ENCODE peak calls at places on chromosome 12, in five cellular contexts. One of them, this sample, is unnamed.

GRCh38 chr12:22467190-22467589 is 77.2 kb downstream of the C2CD5 start:
- DNase-seq in activated naive CD4-positive, alpha-beta T cell treated with anti-CD3 and anti-CD28 coated beads, Interleukin-2, amount 10 ng/mL, durations not matched to agents 7 days and 5 days: no peak
- DNase-seq in CD8-positive, alpha-beta T cell: no peak
- DNase-seq in iPS-NIHi11: no peak
- DNase-seq in stimulated activated CD4-positive, alpha-beta T cell treated with anti-CD3 and anti-CD28 coated beads, Interleukin-1b, Interleukin-23, amount 100 ng/mL, for 1 hour: no peak
- DNase-seq in this sample: no peak

GRCh38 chr12:28883406-28883997 is 265.6 kb upstream of the FAR2 start:
- DNase-seq in activated naive CD4-positive, alpha-beta T cell treated with anti-CD3 and anti-CD28 coated beads, Interleukin-2, amount 10 ng/mL, durations not matched to agents 7 days and 5 days: no peak
- DNase-seq in CD8-positive, alpha-beta T cell: no peak
- DNase-seq in iPS-NIHi11: no peak
- DNase-seq in stimulated activated CD4-positive, alpha-beta T cell treated with anti-CD3 and anti-CD28 coated beads, Interleukin-1b, Interleukin-23, amount 100 ng/mL, for 1 hour: no peak
- DNase-seq in this sample: no peak

GRCh38 chr12:54463484-54463883 is 9.9 kb downstream of the GTSF1 start:
- DNase-seq in activated naive CD4-positive, alpha-beta T cell treated with anti-CD3 and anti-CD28 coated beads, Interleukin-2, amount 10 ng/mL, durations not matched to agents 7 days and 5 days: no peak
- DNase-seq in CD8-positive, alpha-beta T cell: no peak
- DNase-seq in iPS-NIHi11: no peak
- DNase-seq in stimulated activated CD4-positive, alpha-beta T cell treated with anti-CD3 and anti-CD28 coated beads, Interleukin-1b, Interleukin-23, amount 100 ng/mL, for 1 hour: no peak
- DNase-seq in this sample: no peak

GRCh38 chr12:59699408-59700144 is 103.7 kb downstream of the SLC16A7 start:
- DNase-seq in activated naive CD4-positive, alpha-beta T cell treated with anti-CD3 and anti-CD28 coated beads, Interleukin-2, amount 10 ng/mL, durations not matched to agents 7 days and 5 days: no peak
- DNase-seq in CD8-positive, alpha-beta T cell: no peak
- DNase-seq in iPS-NIHi11: no peak
- DNase-seq in stimulated activated CD4-positive, alpha-beta T cell treated with anti-CD3 and anti-CD28 coated beads, Interleukin-1b, Interleukin-23, amount 100 ng/mL, for 1 hour: no peak
- DNase-seq in this sample: no peak

GRCh38 chr12:117049295-117049694 is 49.9 kb downstream of the TESC start:
- DNase-seq in activated naive CD4-positive, alpha-beta T cell treated with anti-CD3 and anti-CD28 coated beads, Interleukin-2, amount 10 ng/mL, durations not matched to agents 7 days and 5 days: no peak
- DNase-seq in CD8-positive, alpha-beta T cell: no peak
- DNase-seq in iPS-NIHi11: no peak
- DNase-seq in stimulated activated CD4-positive, alpha-beta T cell treated with anti-CD3 and anti-CD28 coated beads, Interleukin-1b, Interleukin-23, amount 100 ng/mL, for 1 hour: no peak
- DNase-seq in this sample: no peak

GRCh38 chr12:53980448-53981388 is 4.2 kb upstream of the HOXC10 start:
- DNase-seq in activated naive CD4-positive, alpha-beta T cell treated with anti-CD3 and anti-CD28 coated beads, Interleukin-2, amount 10 ng/mL, durations not matched to agents 7 days and 5 days: no peak
- DNase-seq in CD8-positive, alpha-beta T cell: no peak
- DNase-seq in iPS-NIHi11: no peak
- DNase-seq in stimulated activated CD4-positive, alpha-beta T cell treated with anti-CD3 and anti-CD28 coated beads, Interleukin-1b, Interleukin-23, amount 100 ng/mL, for 1 hour: no peak
- DNase-seq in this sample: no peak

GRCh38 chr12:104182144-104182543 is 33.4 kb upstream of the TXNRD1 start:
- DNase-seq in activated naive CD4-positive, alpha-beta T cell treated with anti-CD3 and anti-CD28 coated beads, Interleukin-2, amount 10 ng/mL, durations not matched to agents 7 days and 5 days: no peak
- DNase-seq in CD8-positive, alpha-beta T cell: no peak
- DNase-seq in iPS-NIHi11: no peak
- DNase-seq in stimulated activated CD4-positive, alpha-beta T cell treated with anti-CD3 and anti-CD28 coated beads, Interleukin-1b, Interleukin-23, amount 100 ng/mL, for 1 hour: no peak
- DNase-seq in this sample: no peak

GRCh38 chr12:96445743-96446655 is 43.4 kb upstream of the CFAP54 start:
- DNase-seq in activated naive CD4-positive, alpha-beta T cell treated with anti-CD3 and anti-CD28 coated beads, Interleukin-2, amount 10 ng/mL, durations not matched to agents 7 days and 5 days: peak; percentile 70
- DNase-seq in CD8-positive, alpha-beta T cell: peak; percentile 40
- DNase-seq in iPS-NIHi11: no peak
- DNase-seq in stimulated activated CD4-positive, alpha-beta T cell treated with anti-CD3 and anti-CD28 coated beads, Interleukin-1b, Interleukin-23, amount 100 ng/mL, for 1 hour: no peak
- DNase-seq in this sample: peak; percentile 75

GRCh38 chr12:29158364-29158763 is 9.3 kb downstream of the FAR2 start:
- DNase-seq in activated naive CD4-positive, alpha-beta T cell treated with anti-CD3 and anti-CD28 coated beads, Interleukin-2, amount 10 ng/mL, durations not matched to agents 7 days and 5 days: no peak
- DNase-seq in CD8-positive, alpha-beta T cell: no peak
- DNase-seq in iPS-NIHi11: no peak
- DNase-seq in stimulated activated CD4-positive, alpha-beta T cell treated with anti-CD3 and anti-CD28 coated beads, Interleukin-1b, Interleukin-23, amount 100 ng/mL, for 1 hour: no peak
- DNase-seq in this sample: no peak

GRCh38 chr12:131499864-131500190 is 211.1 kb upstream of the SFSWAP start:
- DNase-seq in activated naive CD4-positive, alpha-beta T cell treated with anti-CD3 and anti-CD28 coated beads, Interleukin-2, amount 10 ng/mL, durations not matched to agents 7 days and 5 days: no peak
- DNase-seq in CD8-positive, alpha-beta T cell: no peak
- DNase-seq in iPS-NIHi11: no peak
- DNase-seq in stimulated activated CD4-positive, alpha-beta T cell treated with anti-CD3 and anti-CD28 coated beads, Interleukin-1b, Interleukin-23, amount 100 ng/mL, for 1 hour: no peak
- DNase-seq in this sample: no peak

GRCh38 chr12:11461433-11461832 is 66.1 kb upstream of the PRB2 start:
- DNase-seq in activated naive CD4-positive, alpha-beta T cell treated with anti-CD3 and anti-CD28 coated beads, Interleukin-2, amount 10 ng/mL, durations not matched to agents 7 days and 5 days: no peak
- DNase-seq in CD8-positive, alpha-beta T cell: no peak
- DNase-seq in iPS-NIHi11: no peak
- DNase-seq in stimulated activated CD4-positive, alpha-beta T cell treated with anti-CD3 and anti-CD28 coated beads, Interleukin-1b, Interleukin-23, amount 100 ng/mL, for 1 hour: no peak
- DNase-seq in this sample: no peak

GRCh38 chr12:18383203-18383602 is 121.9 kb downstream of the PIK3C2G start:
- DNase-seq in activated naive CD4-positive, alpha-beta T cell treated with anti-CD3 and anti-CD28 coated beads, Interleukin-2, amount 10 ng/mL, durations not matched to agents 7 days and 5 days: no peak
- DNase-seq in CD8-positive, alpha-beta T cell: no peak
- DNase-seq in iPS-NIHi11: peak; percentile 36
- DNase-seq in stimulated activated CD4-positive, alpha-beta T cell treated with anti-CD3 and anti-CD28 coated beads, Interleukin-1b, Interleukin-23, amount 100 ng/mL, for 1 hour: no peak
- DNase-seq in this sample: no peak

GRCh38 chr12:116910280-116910644 is 488 bp upstream of the FBXW8 start:
- DNase-seq in activated naive CD4-positive, alpha-beta T cell treated with anti-CD3 and anti-CD28 coated beads, Interleukin-2, amount 10 ng/mL, durations not matched to agents 7 days and 5 days: no peak
- DNase-seq in CD8-positive, alpha-beta T cell: no peak
- DNase-seq in iPS-NIHi11: no peak
- DNase-seq in stimulated activated CD4-positive, alpha-beta T cell treated with anti-CD3 and anti-CD28 coated beads, Interleukin-1b, Interleukin-23, amount 100 ng/mL, for 1 hour: no peak
- DNase-seq in this sample: no peak

GRCh38 chr12:18296201-18296908 is 35.0 kb downstream of the PIK3C2G start:
- DNase-seq in activated naive CD4-positive, alpha-beta T cell treated with anti-CD3 and anti-CD28 coated beads, Interleukin-2, amount 10 ng/mL, durations not matched to agents 7 days and 5 days: no peak
- DNase-seq in CD8-positive, alpha-beta T cell: no peak
- DNase-seq in iPS-NIHi11: no peak
- DNase-seq in stimulated activated CD4-positive, alpha-beta T cell treated with anti-CD3 and anti-CD28 coated beads, Interleukin-1b, Interleukin-23, amount 100 ng/mL, for 1 hour: no peak
- DNase-seq in this sample: no peak

GRCh38 chr12:24918596-24918995 is 30.3 kb downstream of the BCAT1 start:
- DNase-seq in activated naive CD4-positive, alpha-beta T cell treated with anti-CD3 and anti-CD28 coated beads, Interleukin-2, amount 10 ng/mL, durations not matched to agents 7 days and 5 days: no peak
- DNase-seq in CD8-positive, alpha-beta T cell: no peak
- DNase-seq in iPS-NIHi11: no peak
- DNase-seq in stimulated activated CD4-positive, alpha-beta T cell treated with anti-CD3 and anti-CD28 coated beads, Interleukin-1b, Interleukin-23, amount 100 ng/mL, for 1 hour: no peak
- DNase-seq in this sample: no peak

GRCh38 chr12:48349471-48349870 is 1.2 kb downstream of the ZNF641 start:
- DNase-seq in activated naive CD4-positive, alpha-beta T cell treated with anti-CD3 and anti-CD28 coated beads, Interleukin-2, amount 10 ng/mL, durations not matched to agents 7 days and 5 days: no peak
- DNase-seq in CD8-positive, alpha-beta T cell: no peak
- DNase-seq in iPS-NIHi11: no peak
- DNase-seq in stimulated activated CD4-positive, alpha-beta T cell treated with anti-CD3 and anti-CD28 coated beads, Interleukin-1b, Interleukin-23, amount 100 ng/mL, for 1 hour: no peak
- DNase-seq in this sample: no peak

GRCh38 chr12:18998343-18999270 is 130.9 kb upstream of the PLEKHA5 start:
- DNase-seq in activated naive CD4-positive, alpha-beta T cell treated with anti-CD3 and anti-CD28 coated beads, Interleukin-2, amount 10 ng/mL, durations not matched to agents 7 days and 5 days: no peak
- DNase-seq in CD8-positive, alpha-beta T cell: no peak
- DNase-seq in iPS-NIHi11: no peak
- DNase-seq in stimulated activated CD4-positive, alpha-beta T cell treated with anti-CD3 and anti-CD28 coated beads, Interleukin-1b, Interleukin-23, amount 100 ng/mL, for 1 hour: no peak
- DNase-seq in this sample: no peak

GRCh38 chr12:125860672-125861288 is 795.5 kb downstream of the AACS start:
- DNase-seq in activated naive CD4-positive, alpha-beta T cell treated with anti-CD3 and anti-CD28 coated beads, Interleukin-2, amount 10 ng/mL, durations not matched to agents 7 days and 5 days: no peak
- DNase-seq in CD8-positive, alpha-beta T cell: no peak
- DNase-seq in iPS-NIHi11: no peak
- DNase-seq in stimulated activated CD4-positive, alpha-beta T cell treated with anti-CD3 and anti-CD28 coated beads, Interleukin-1b, Interleukin-23, amount 100 ng/mL, for 1 hour: no peak
- DNase-seq in this sample: no peak

GRCh38 chr12:11763760-11764520 is 114.5 kb downstream of the ETV6 start:
- DNase-seq in activated naive CD4-positive, alpha-beta T cell treated with anti-CD3 and anti-CD28 coated beads, Interleukin-2, amount 10 ng/mL, durations not matched to agents 7 days and 5 days: no peak
- DNase-seq in CD8-positive, alpha-beta T cell: no peak
- DNase-seq in iPS-NIHi11: no peak
- DNase-seq in stimulated activated CD4-positive, alpha-beta T cell treated with anti-CD3 and anti-CD28 coated beads, Interleukin-1b, Interleukin-23, amount 100 ng/mL, for 1 hour: no peak
- DNase-seq in this sample: no peak

GRCh38 chr12:58419182-58419760 is 477.9 kb downstream of the ATP23 start:
- DNase-seq in activated naive CD4-positive, alpha-beta T cell treated with anti-CD3 and anti-CD28 coated beads, Interleukin-2, amount 10 ng/mL, durations not matched to agents 7 days and 5 days: no peak
- DNase-seq in CD8-positive, alpha-beta T cell: no peak
- DNase-seq in iPS-NIHi11: no peak
- DNase-seq in stimulated activated CD4-positive, alpha-beta T cell treated with anti-CD3 and anti-CD28 coated beads, Interleukin-1b, Interleukin-23, amount 100 ng/mL, for 1 hour: no peak
- DNase-seq in this sample: no peak

GRCh38 chr12:49984476-49984890 is 11.7 kb downstream of the AQP6 start:
- DNase-seq in activated naive CD4-positive, alpha-beta T cell treated with anti-CD3 and anti-CD28 coated beads, Interleukin-2, amount 10 ng/mL, durations not matched to agents 7 days and 5 days: no peak
- DNase-seq in CD8-positive, alpha-beta T cell: no peak
- DNase-seq in iPS-NIHi11: no peak
- DNase-seq in stimulated activated CD4-positive, alpha-beta T cell treated with anti-CD3 and anti-CD28 coated beads, Interleukin-1b, Interleukin-23, amount 100 ng/mL, for 1 hour: no peak
- DNase-seq in this sample: no peak

GRCh38 chr12:12720052-12720451 is 2.9 kb downstream of the CDKN1B start:
- DNase-seq in activated naive CD4-positive, alpha-beta T cell treated with anti-CD3 and anti-CD28 coated beads, Interleukin-2, amount 10 ng/mL, durations not matched to agents 7 days and 5 days: no peak
- DNase-seq in CD8-positive, alpha-beta T cell: no peak
- DNase-seq in iPS-NIHi11: no peak
- DNase-seq in stimulated activated CD4-positive, alpha-beta T cell treated with anti-CD3 and anti-CD28 coated beads, Interleukin-1b, Interleukin-23, amount 100 ng/mL, for 1 hour: no peak
- DNase-seq in this sample: no peak

GRCh38 chr12:53506881-53507719 is at the start of gene NPFF:
- DNase-seq in activated naive CD4-positive, alpha-beta T cell treated with anti-CD3 and anti-CD28 coated beads, Interleukin-2, amount 10 ng/mL, durations not matched to agents 7 days and 5 days: no peak
- DNase-seq in CD8-positive, alpha-beta T cell: no peak
- DNase-seq in iPS-NIHi11: no peak
- DNase-seq in stimulated activated CD4-positive, alpha-beta T cell treated with anti-CD3 and anti-CD28 coated beads, Interleukin-1b, Interleukin-23, amount 100 ng/mL, for 1 hour: no peak
- DNase-seq in this sample: peak; percentile 59

GRCh38 chr12:31488737-31489338 is 102.1 kb downstream of the DENND5B start:
- DNase-seq in activated naive CD4-positive, alpha-beta T cell treated with anti-CD3 and anti-CD28 coated beads, Interleukin-2, amount 10 ng/mL, durations not matched to agents 7 days and 5 days: no peak
- DNase-seq in CD8-positive, alpha-beta T cell: no peak
- DNase-seq in iPS-NIHi11: no peak
- DNase-seq in stimulated activated CD4-positive, alpha-beta T cell treated with anti-CD3 and anti-CD28 coated beads, Interleukin-1b, Interleukin-23, amount 100 ng/mL, for 1 hour: no peak
- DNase-seq in this sample: no peak